ENCODE peak calls at places on chromosomes 12 and 14, in eight cellular contexts. M is EH; L is NCI-H524; N is hepatic stellate cell; P is Calu3; R is ecto neural progenitor cell; A is stimulated activated CD4-positive, alpha-beta T cell treated with anti-CD3 and anti-CD28 coated beads, Interleukin-12 subunit alpha, Interleukin-12 subunit beta, amount 100 ng/mL, for 4 hours; V is GM03348. T is an unnamed sample.

GRCh38 chr12:95815635-95816212 is 25.2 kb upstream of the NTN4 start:
- DNase-seq in R (no peak), A (no peak), N (peak), V (peak), M (peak), L (no peak), P (no peak), T (no peak)

GRCh38 chr12:16008442-16008841 is 97.3 kb downstream of the DERA start:
- DNase-seq in V (no peak), L (no peak), N (no peak), A (no peak), P (no peak), R (no peak), M (no peak), T (no peak)

GRCh38 chr14:98704441-98704840 is 567.6 kb downstream of the BCL11B start:
- DNase-seq in P (no peak), L (no peak), V (no peak), R (no peak), M (no peak), A (no peak), N (no peak), T (peak)

GRCh38 chr12:93137656-93138612 is 208.8 kb upstream of the EEA1 start:
- DNase-seq in M (peak), R (no peak), N (peak), L (no peak), A (no peak), P (peak), V (peak), T (no peak)

GRCh38 chr14:84646791-84647500 is 883.0 kb upstream of the FLRT2 start:
- DNase-seq in V (no peak), L (no peak), A (no peak), R (no peak), P (no peak), M (no peak), N (no peak), T (no peak)

GRCh38 chr14:101960225-101960624 is 4.1 kb upstream of the DYNC1H1 start:
- DNase-seq in N (no peak), P (no peak), A (no peak), M (peak), L (peak), V (no peak), R (no peak), T (no peak)

GRCh38 chr14:73895939-73896338 is 9.3 kb downstream of the ZNF410 start:
- DNase-seq in R (no peak), M (no peak), N (no peak), P (no peak), L (no peak), A (no peak), V (no peak), T (no peak)

GRCh38 chr12:110966081-110966760 is 45.8 kb upstream of the MYL2 start:
- DNase-seq in P (no peak), V (no peak), M (no peak), A (no peak), N (no peak), R (no peak), L (peak), T (no peak)

GRCh38 chr12:32115404-32116104 is 8.9 kb downstream of the BICD1 start:
- DNase-seq in N (peak), R (no peak), V (peak), A (no peak), M (peak), P (peak), L (no peak), T (no peak)

GRCh38 chr12:98744692-98745091 is 99.6 kb downstream of the APAF1 start:
- DNase-seq in R (no peak), V (no peak), P (no peak), L (no peak), A (no peak), N (no peak), M (no peak), T (no peak)

GRCh38 chr12:1692895-1693294 is 2.0 kb downstream of the ADIPOR2 start:
- DNase-seq in N (no peak), V (no peak), P (no peak), M (no peak), L (no peak), A (no peak), R (no peak), T (no peak)

T was measured in activated naive CD8-positive, alpha-beta T cell treated with anti-CD3 and anti-CD28 coated beads, Interleukin-2, amount 10 ng/mL, durations not matched to agents 7 days and 5 days.